ENCODE peak calls at places on chromosome 15, in eight cellular contexts. Q is brain microvascular endothelial cell; U is neural progenitor cell; M is CD8-positive, alpha-beta T cell; V is glutamatergic neuron; P is RWPE1; C is foreskin fibroblast; W is left ventricle myocardium inferior. J is an unnamed sample.

GRCh38 chr15:48798319-48798718 is 12.6 kb downstream of the CEP152 start:
- DNase-seq in W (no peak), C (no peak), M (no peak), U (peak; percentile 83), V (peak; percentile 59), P (no peak), Q (no peak), J (no peak)

GRCh38 chr15:34693053-34693744 is 61.6 kb downstream of the GJD2 start:
- DNase-seq in U (no peak), W (no peak), V (no peak), P (no peak), M (no peak), Q (peak; percentile 67), C (peak; percentile 43), J (no peak)

GRCh38 chr15:93037341-93038063 is 51.5 kb downstream of the RGMA start:
- DNase-seq in Q (peak; percentile 25), M (no peak), C (peak; percentile 74), W (peak; percentile 69), U (peak; percentile 46), P (no peak), V (peak; percentile 78), J (no peak)

GRCh38 chr15:40295870-40296560 is 11.7 kb downstream of the PLCB2 start:
- DNase-seq in Q (no peak), P (no peak), M (no peak), C (no peak), V (no peak), W (peak; percentile 82), U (no peak), J (no peak)

GRCh38 chr15:75653347-75653913 is 5.7 kb downstream of the SNX33 start:
- DNase-seq in P (no peak), C (no peak), U (peak; percentile 29), W (no peak), V (no peak), Q (no peak), M (no peak), J (no peak)

GRCh38 chr15:42832577-42832976 is 88.0 kb downstream of the TTBK2 start:
- DNase-seq in P (peak; percentile 95), V (no peak), M (no peak), U (no peak), W (no peak), Q (peak; percentile 88), C (peak; percentile 91), J (no peak)

GRCh38 chr15:99169769-99170311 is 65.0 kb downstream of the SYNM start:
- DNase-seq in V (no peak), Q (peak; percentile 80), C (peak; percentile 84), W (no peak), M (no peak), P (no peak), U (no peak), J (no peak)

GRCh38 chr15:77589839-77590238 is 42.9 kb downstream of the LINGO1 start:
- DNase-seq in Q (no peak), C (no peak), V (no peak), W (no peak), P (no peak), M (no peak), U (no peak), J (no peak)

GRCh38 chr15:94894056-94894455 is 662.7 kb downstream of the MCTP2 start:
- DNase-seq in P (no peak), C (no peak), W (no peak), V (no peak), U (no peak), M (no peak), Q (no peak), J (no peak)

GRCh38 chr15:66498501-66499386 is 1.2 kb upstream of the SNAPC5 start:
- DNase-seq in Q (no peak), P (no peak), U (peak; percentile 16), W (no peak), M (no peak), V (no peak), C (peak; percentile 70), J (no peak)

GRCh38 chr15:40251455-40252140 is 12.7 kb downstream of the PAK6 start:
- DNase-seq in Q (no peak), C (no peak), W (peak; percentile 61), U (no peak), V (no peak), P (no peak), M (no peak), J (no peak)

GRCh38 chr15:77525907-77526581 is 105.4 kb downstream of the HMG20A start:
- DNase-seq in C (no peak), U (no peak), P (no peak), V (no peak), Q (no peak), M (no peak), W (no peak), J (no peak)

GRCh38 chr15:75201609-75202250 is at the start of gene C15orf39:
- DNase-seq in U (peak; percentile 88), V (peak; percentile 79), M (peak; percentile 65), C (peak; percentile 87), P (peak; percentile 89), Q (peak; percentile 27), W (peak; percentile 74), J (peak; percentile 92)

GRCh38 chr15:96355561-96356129 is 25.1 kb downstream of the NR2F2 start:
- DNase-seq in U (peak; percentile 56), M (no peak), V (no peak), Q (no peak), C (peak; percentile 14), P (no peak), W (no peak), J (no peak)

GRCh38 chr15:64162869-64163661 is at the start of gene PPIB:
- DNase-seq in M (peak; percentile 96), C (peak; percentile 100), P (peak; percentile 98), U (peak; percentile 96), Q (peak; percentile 95), V (peak; percentile 96), W (peak; percentile 98), J (peak; percentile 96)

GRCh38 chr15:27679621-27680521 is 419.2 kb downstream of the OCA2 start:
- DNase-seq in M (no peak), V (no peak), C (no peak), P (no peak), W (no peak), U (peak; percentile 67), Q (no peak), J (no peak)

DNA sequence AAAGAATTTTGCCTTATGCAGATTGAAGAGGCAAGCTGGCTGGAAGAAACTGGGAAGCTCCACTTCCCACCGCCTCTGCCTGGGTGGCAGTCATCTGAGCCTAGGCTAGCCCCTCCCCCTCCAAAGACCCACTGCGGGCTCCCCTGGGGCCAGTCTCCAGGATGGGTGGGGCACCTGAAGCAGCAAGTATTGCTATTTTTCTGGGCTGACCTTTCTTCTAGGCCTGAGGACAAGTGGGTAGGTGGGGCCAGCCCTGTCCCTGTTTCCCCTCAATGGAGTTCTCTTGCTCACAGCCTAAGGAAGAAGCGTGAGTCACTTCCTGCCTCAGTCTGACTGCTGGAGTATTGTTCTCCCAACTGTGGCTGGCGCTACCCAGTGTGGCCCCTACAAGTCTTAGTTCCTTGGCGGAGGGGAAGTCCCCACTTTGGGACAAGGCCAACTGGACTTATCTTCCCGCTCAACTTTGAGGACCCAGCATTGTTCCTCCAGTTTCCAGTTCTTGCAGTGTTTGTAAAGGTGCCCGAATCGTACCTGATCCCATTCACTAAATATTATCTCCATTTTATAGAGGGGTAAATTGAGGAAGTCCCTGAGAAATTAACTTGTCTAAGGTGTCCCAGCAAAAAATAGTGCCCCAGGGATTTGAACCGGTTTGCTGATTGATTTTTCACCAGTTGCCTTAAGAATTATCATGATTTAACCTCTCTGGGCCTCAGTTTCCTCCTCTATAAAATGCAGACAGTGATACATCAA is 1.4 kb downstream of the FURIN start:
- DNase-seq in W (peak; percentile 83), M (no peak), P (peak; percentile 80), Q (peak; percentile 85), V (no peak), C (peak; percentile 77), U (peak; percentile 61), J (no peak)
- TF ChIP-seq CTCF in W (no peak), M (no peak), P (no peak), Q (no peak), V (no peak), C (no peak), U (no peak), J (no peak)

GRCh38 chr15:87144775-87145174 is 1065.1 kb downstream of the AGBL1 start:
- DNase-seq in M (no peak), P (no peak), W (no peak), Q (no peak), V (no peak), C (no peak), U (no peak), J (no peak)

GRCh38 chr15:87142096-87142495 is 1062.4 kb downstream of the AGBL1 start:
- DNase-seq in C (no peak), U (no peak), W (no peak), M (no peak), Q (no peak), P (no peak), V (no peak), J (no peak)

DNA sequence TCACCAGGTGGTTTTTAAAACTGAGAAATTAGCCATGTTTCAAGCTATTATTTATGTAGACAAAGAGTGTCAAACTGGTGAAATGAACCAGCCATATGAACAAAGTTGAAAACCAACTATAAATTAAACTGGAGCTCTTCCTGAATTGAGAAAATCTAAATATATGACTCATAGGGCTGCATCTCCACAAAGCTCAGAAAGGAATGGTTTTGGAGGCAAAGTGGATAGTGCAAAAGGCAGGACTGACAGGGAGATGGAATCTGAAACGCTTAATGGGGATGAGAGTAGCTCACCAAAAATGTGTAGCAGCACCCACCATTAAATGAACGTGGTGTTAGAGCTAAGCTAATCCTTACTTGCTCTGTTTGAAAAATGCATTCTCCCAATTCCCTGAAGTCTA is 1066.0 kb downstream of the AGBL1 start:
- DNase-seq in C (no peak), P (no peak), U (no peak), W (no peak), V (no peak), Q (no peak), M (no peak), J (no peak)
- TF ChIP-seq CTCF in C (no peak), P (no peak), U (no peak), W (no peak), V (no peak), Q (no peak), M (no peak), J (no peak)

GRCh38 chr15:79296583-79296982 is 14.1 kb downstream of the ANKRD34C start:
- DNase-seq in Q (no peak), M (no peak), U (no peak), C (no peak), V (no peak), P (no peak), W (no peak), J (no peak)
- TF ChIP-seq CTCF in Q (peak; percentile 29), M (no peak), U (peak; percentile 22), C (no peak), V (no peak), P (no peak), W (no peak), J (no peak)

GRCh38 chr15:89421219-89421618 is 75.2 kb downstream of the RHCG start:
- DNase-seq in Q (no peak), V (no peak), P (no peak), W (no peak), C (no peak), M (no peak), U (no peak), J (no peak)
- TF ChIP-seq CTCF in Q (no peak), V (no peak), P (no peak), W (no peak), C (no peak), M (no peak), U (no peak), J (no peak)

J was measured in GM10248.